ENCODE peak calls at places on chromosome 1, in seven cellular contexts. J is GM04504, S is NCI-H1417, V is GM20000, L is non-pigmented ciliary epithelial cell, D is iPS-NIHi11, I is NCI-H446. Y is an unnamed sample.

GRCh38 chr1:53294557-53294956 is 33.3 kb downstream of the LRP8 start:
- DNase-seq in I (no peak), L (peak), V (peak), S (no peak), J (peak), D (no peak), Y (no peak)

GRCh38 chr1:21946836-21947587 is 9.9 kb upstream of the HSPG2 start:
- DNase-seq in J (no peak), S (no peak), V (no peak), I (no peak), L (no peak), D (no peak), Y (no peak)

GRCh38 chr1:61836649-61837048 is 94.4 kb downstream of the PATJ start:
- DNase-seq in L (no peak), D (no peak), S (no peak), I (no peak), J (no peak), V (no peak), Y (peak)

GRCh38 chr1:147177611-147178370 is 5.5 kb upstream of the PRKAB2 start:
- DNase-seq in L (no peak), I (no peak), J (no peak), S (no peak), V (no peak), D (no peak), Y (no peak)

GRCh38 chr1:225940385-225941151 is 452 bp downstream of the LEFTY2 start:
- DNase-seq in J (no peak), V (no peak), S (no peak), D (no peak), I (no peak), L (no peak), Y (no peak)

GRCh38 chr1:179127163-179127895 is 45.5 kb downstream of the TOR3A start:
- DNase-seq in V (no peak), D (no peak), L (no peak), S (no peak), I (no peak), J (no peak), Y (no peak)

GRCh38 chr1:237867380-237867888 is 23.3 kb downstream of the ZP4 start:
- DNase-seq in V (no peak), S (no peak), D (no peak), J (no peak), I (no peak), L (no peak), Y (no peak)

GRCh38 chr1:188937965-188938551 is 1539.6 kb downstream of the BRINP3 start:
- DNase-seq in J (no peak), D (no peak), S (no peak), L (peak), I (no peak), V (no peak), Y (no peak)

GRCh38 chr1:209249785-209250441 is 333.6 kb upstream of the CAMK1G start:
- DNase-seq in D (no peak), L (no peak), V (no peak), S (no peak), I (peak), J (no peak), Y (no peak)

GRCh38 chr1:211336161-211336560 is 9.5 kb downstream of the TRAF5 start:
- DNase-seq in J (no peak), L (no peak), D (no peak), S (no peak), V (no peak), I (no peak), Y (no peak)

GRCh38 chr1:159880435-159880834 is 18.0 kb upstream of the VSIG8 start:
- DNase-seq in V (no peak), L (no peak), I (no peak), S (no peak), D (no peak), J (no peak), Y (no peak)

Y was measured in ureter.